ENCODE peak calls at places on chromosomes 6 and 20, in ten cellular contexts. K is neuronal stem cell; W is left ventricle myocardium inferior; M is right cardiac atrium; I is A549; A is GM23248; N is stomach; U is CD4-positive, alpha-beta T cell; R is substantia nigra; J is lower lobe of right lung. B is an unnamed sample.

GRCh38 chr20:50565874-50566273 is 55.7 kb downstream of the PTPN1 start:
- DNase-seq in I (no peak), R (no peak), M (no peak), K (no peak), A (no peak), N (no peak), W (no peak), U (no peak), J (no peak), B (no peak)

GRCh38 chr6:152969688-152970418 is 13.0 kb downstream of the FBXO5 start:
- DNase-seq in W (no peak), A (no peak), J (no peak), N (no peak), M (no peak), K (no peak), R (no peak), U (no peak), I (no peak), B (no peak)

GRCh38 chr20:35511814-35512420 is 17.5 kb downstream of the C20orf173 start:
- DNase-seq in I (peak), R (no peak), U (no peak), W (no peak), J (no peak), K (peak), M (no peak), A (peak), N (peak), B (peak)

GRCh38 chr20:23282111-23282510 is 68.5 kb upstream of the NXT1 start:
- DNase-seq in W (no peak), M (no peak), J (no peak), U (no peak), K (no peak), N (no peak), A (no peak), R (no peak), I (no peak), B (no peak)

GRCh38 chr6:92767101-92767500 is 652.3 kb downstream of the EPHA7 start:
- DNase-seq in N (no peak), M (no peak), U (no peak), I (no peak), J (no peak), R (no peak), K (no peak), A (no peak), W (no peak), B (no peak)

GRCh38 chr20:44746367-44747165 is 901 bp downstream of the KCNK15 start:
- DNase-seq in I (no peak), A (peak), W (no peak), K (no peak), M (no peak), N (peak), R (no peak), J (peak), U (no peak), B (no peak)

GRCh38 chr6:126788961-126789365 is 329.5 kb upstream of the RSPO3 start:
- DNase-seq in W (no peak), U (no peak), K (no peak), I (no peak), M (no peak), N (no peak), R (no peak), J (no peak), A (peak), B (peak)

GRCh38 chr20:46900826-46901225 is 6.2 kb downstream of the EYA2 start:
- DNase-seq in W (no peak), I (no peak), A (no peak), R (no peak), K (no peak), N (no peak), M (no peak), J (no peak), U (no peak), B (no peak)

GRCh38 chr6:43833223-43833995 is 63.4 kb downstream of the VEGFA start:
- DNase-seq in I (no peak), M (no peak), N (peak), U (no peak), J (no peak), A (no peak), R (no peak), K (no peak), W (no peak), B (no peak)

GRCh38 chr20:64106435-64106961 is 867 bp downstream of the NPBWR2 start:
- DNase-seq in K (no peak), R (no peak), W (peak), A (no peak), I (no peak), M (peak), U (no peak), N (no peak), J (peak), B (no peak)

GRCh38 chr6:19719691-19720127 is 117.5 kb upstream of the ID4 start:
- DNase-seq in I (no peak), W (no peak), A (peak), R (no peak), J (no peak), K (peak), M (no peak), N (no peak), U (no peak), B (peak)

GRCh38 chr20:43942661-43943285 is 28.1 kb downstream of the TOX2 start:
- DNase-seq in A (peak), M (no peak), J (no peak), I (peak), N (no peak), U (peak), W (no peak), R (no peak), K (no peak), B (no peak)

GRCh38 chr6:113859349-113860164 is 2.4 kb downstream of the MARCKS start:
- DNase-seq in N (peak), M (peak), K (no peak), W (peak), I (peak), U (no peak), R (no peak), A (peak), J (peak), B (peak)

GRCh38 chr6:10733151-10733715 is 10.4 kb downstream of the TMEM14C start:
- DNase-seq in N (no peak), W (no peak), I (no peak), M (no peak), J (no peak), U (no peak), R (no peak), A (no peak), K (no peak), B (peak)

GRCh38 chr20:48584391-48585249 is 243.2 kb downstream of the PREX1 start:
- DNase-seq in I (no peak), W (no peak), A (no peak), K (no peak), M (no peak), U (no peak), N (peak), R (no peak), J (no peak), B (no peak)

GRCh38 chr6:28867078-28867414 is 56.7 kb downstream of the TRIM27 start:
- DNase-seq in U (no peak), I (no peak), J (no peak), A (peak), K (no peak), N (no peak), R (no peak), M (no peak), W (no peak), B (peak)

GRCh38 chr6:36856277-36856676 is 17.0 kb upstream of the CPNE5 start:
- DNase-seq in A (no peak), M (peak), J (no peak), I (no peak), U (no peak), K (no peak), N (no peak), W (peak), R (no peak), B (no peak)

GRCh38 chr6:4817551-4817950 is 41.3 kb downstream of the CDYL start:
- DNase-seq in J (no peak), A (peak), W (no peak), K (no peak), I (no peak), R (no peak), M (no peak), U (no peak), N (no peak), B (no peak)

GRCh38 chr6:72622094-72622540 is 253 bp downstream of the KCNQ5 start:
- DNase-seq in M (peak), R (peak), J (peak), K (peak), I (peak), A (peak), U (peak), N (peak), W (no peak), B (peak)

GRCh38 chr6:90434096-90434495 is 137.5 kb upstream of the BACH2 start:
- DNase-seq in K (no peak), U (no peak), A (no peak), J (no peak), M (no peak), I (peak), N (no peak), W (no peak), R (no peak), B (no peak)

DNA sequence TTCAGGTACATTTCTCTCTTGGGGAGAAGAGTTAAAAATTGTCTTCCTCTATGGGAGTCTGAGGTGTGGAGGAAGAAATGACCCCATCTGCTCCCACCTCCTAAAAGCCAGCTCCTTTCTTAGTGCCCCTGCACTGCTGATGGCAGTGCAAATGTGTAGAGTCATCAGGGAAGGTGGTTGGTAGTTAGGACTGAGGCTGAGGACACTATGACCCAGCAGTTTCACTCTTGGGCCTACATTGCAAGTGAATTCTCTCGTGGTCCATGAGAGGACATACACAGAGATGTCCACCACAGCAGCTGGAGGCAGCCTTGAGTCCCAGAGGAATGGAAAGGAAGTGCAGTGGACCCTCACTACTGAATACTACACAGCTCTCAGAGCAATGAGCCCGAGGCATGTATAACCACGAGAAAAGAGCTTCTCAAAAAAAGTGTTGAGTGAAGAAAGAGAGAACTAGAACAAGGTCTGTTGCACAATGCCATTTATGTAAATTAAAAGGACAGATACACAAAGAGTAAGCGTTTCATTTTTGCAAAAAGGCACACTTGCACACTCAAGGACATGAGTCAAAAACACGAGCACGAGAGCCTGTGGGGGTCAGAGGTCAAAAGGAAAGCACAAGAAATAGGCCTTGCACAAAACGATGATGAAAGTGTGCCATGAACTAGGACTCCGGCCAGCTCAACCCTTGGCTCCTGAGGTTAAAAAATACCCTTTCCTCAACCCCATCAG is 308.2 kb upstream of the PRND start:
- DNase-seq in M (no peak), N (no peak), U (no peak), K (no peak), R (no peak), I (no peak), A (no peak), W (no peak), J (no peak), B (no peak)
- H3K27ac ChIP-seq in M (no peak), N (no peak), U (no peak), K (no peak), R (no peak), I (no peak), A (no peak), W (no peak), J (no peak), B (no peak)

GRCh38 chr6:129069006-129069405 is 186.1 kb downstream of the LAMA2 start:
- DNase-seq in J (no peak), R (no peak), I (no peak), W (no peak), U (no peak), N (no peak), M (no peak), A (peak), K (no peak), B (no peak)

GRCh38 chr6:129073651-129074419 is 190.9 kb downstream of the LAMA2 start:
- DNase-seq in R (no peak), J (no peak), W (no peak), A (peak), N (no peak), I (no peak), M (no peak), U (no peak), K (no peak), B (no peak)
- H3K27ac ChIP-seq in R (no peak), J (no peak), W (peak), A (no peak), N (no peak), I (no peak), M (no peak), U (no peak), K (no peak), B (peak)

DNA sequence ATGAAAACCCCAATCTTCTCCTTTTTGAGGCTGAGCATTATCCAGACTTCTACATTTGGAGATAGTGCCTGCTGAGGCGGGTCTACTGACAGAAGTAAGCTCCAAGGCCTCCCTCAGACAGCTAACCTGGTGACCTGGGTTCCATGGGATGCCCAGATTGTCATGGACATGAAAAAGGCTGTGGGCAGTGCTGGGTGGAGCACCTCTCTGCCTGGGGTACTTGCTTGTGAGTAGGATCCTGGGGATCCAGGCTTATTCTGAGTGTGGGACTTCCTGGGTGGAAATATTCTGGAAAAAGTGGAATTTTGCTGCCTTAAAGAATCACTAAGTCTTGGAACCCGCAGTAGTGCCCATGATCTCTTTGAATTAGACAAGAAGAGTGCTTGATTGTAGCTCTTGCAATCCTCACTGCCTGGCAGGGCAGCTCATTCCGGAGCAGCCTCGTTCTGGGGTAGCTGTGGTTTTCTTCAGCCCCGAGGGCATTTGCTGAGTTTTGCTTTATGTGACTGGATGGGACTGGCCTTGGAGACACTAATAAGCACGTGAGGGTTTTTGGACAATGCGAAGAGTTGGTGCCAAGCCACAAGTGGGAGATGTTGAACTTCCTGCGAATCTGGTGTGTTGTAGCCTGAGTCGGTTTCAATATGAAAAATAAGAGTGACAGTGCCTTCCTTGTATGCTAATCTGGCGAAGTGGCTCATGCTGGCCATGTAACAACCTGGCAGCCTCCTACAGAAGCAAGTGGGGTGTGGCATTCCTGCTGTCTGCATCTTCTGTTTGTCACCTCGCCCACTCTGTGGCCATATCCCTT is 28.2 kb downstream of the SNRNP48 start:
- DNase-seq in A (peak), M (no peak), I (no peak), N (no peak), R (no peak), J (peak), W (no peak), U (no peak), K (no peak), B (peak)
- H3K27ac ChIP-seq in A (peak), M (no peak), I (peak), N (no peak), R (no peak), J (no peak), W (peak), U (no peak), K (no peak), B (no peak)

GRCh38 chr6:170314983-170315382 is 8.4 kb downstream of the FAM120B start:
- DNase-seq in W (no peak), U (no peak), I (no peak), M (no peak), R (no peak), K (no peak), N (no peak), J (no peak), A (no peak), B (no peak)
- H3K27ac ChIP-seq in W (peak), U (no peak), I (no peak), M (peak), R (no peak), K (no peak), N (no peak), J (no peak), A (no peak), B (no peak)

B was measured in testis.